ENCODE peak calls at places on chromosomes 16 and 17, in six cellular contexts. One of them, this sample, is unnamed.

GRCh38 chr16:4345439-4346204 is 5.5 kb downstream of the PAM16 start:
- DNase-seq in A549: no peak
- DNase-seq in H1: no peak
- DNase-seq in HepG2: peak
- DNase-seq in GM12878: no peak
- DNase-seq in IMR-90: no peak
- DNase-seq in this sample: no peak

GRCh38 chr17:40878044-40878443 is 7.0 kb downstream of the KRT20 start:
- DNase-seq in GM12878: no peak
- DNase-seq in H1: no peak
- DNase-seq in HepG2: no peak
- DNase-seq in A549: no peak
- DNase-seq in IMR-90: no peak
- DNase-seq in this sample: no peak

GRCh38 chr16:1667916-1668315 is 10.2 kb upstream of the JPT2 start:
- DNase-seq in H1: no peak
- DNase-seq in A549: no peak
- DNase-seq in HepG2: no peak
- DNase-seq in IMR-90: no peak
- DNase-seq in GM12878: no peak
- DNase-seq in this sample: no peak

GRCh38 chr16:49605536-49606241 is 232.1 kb downstream of the C16orf78 start:
- DNase-seq in IMR-90: no peak
- DNase-seq in A549: no peak
- DNase-seq in HepG2: no peak
- DNase-seq in GM12878: no peak
- DNase-seq in H1: peak
- DNase-seq in this sample: no peak

GRCh38 chr16:22374311-22375116 is at the start of gene CDR2:
- DNase-seq in A549: peak
- DNase-seq in HepG2: peak
- DNase-seq in H1: peak
- DNase-seq in GM12878: peak
- DNase-seq in IMR-90: peak
- DNase-seq in this sample: peak

GRCh38 chr17:30318190-30318589 is 15.7 kb downstream of the TMIGD1 start:
- DNase-seq in HepG2: no peak
- DNase-seq in GM12878: no peak
- DNase-seq in IMR-90: no peak
- DNase-seq in A549: no peak
- DNase-seq in H1: no peak
- DNase-seq in this sample: no peak

GRCh38 chr16:22300427-22301071 is 3.3 kb downstream of the POLR3E start:
- DNase-seq in HepG2: peak
- DNase-seq in GM12878: no peak
- DNase-seq in H1: peak
- DNase-seq in A549: peak
- DNase-seq in IMR-90: peak
- DNase-seq in this sample: no peak

GRCh38 chr17:78933025-78933958 is 8.1 kb upstream of the TIMP2 start:
- DNase-seq in GM12878: peak
- DNase-seq in HepG2: peak
- DNase-seq in IMR-90: peak
- DNase-seq in H1: no peak
- DNase-seq in A549: peak
- DNase-seq in this sample: peak

GRCh38 chr17:78137392-78138203 is 7.0 kb downstream of the TMC8 start:
- DNase-seq in IMR-90: no peak
- DNase-seq in A549: peak
- DNase-seq in HepG2: no peak
- DNase-seq in GM12878: no peak
- DNase-seq in H1: peak
- DNase-seq in this sample: no peak

GRCh38 chr16:4767872-4768548 is 1.0 kb upstream of the ZNF500 start:
- DNase-seq in GM12878: peak
- DNase-seq in IMR-90: peak
- DNase-seq in H1: no peak
- DNase-seq in A549: peak
- DNase-seq in HepG2: no peak
- DNase-seq in this sample: peak

GRCh38 chr17:7367083-7367482 is 12.1 kb downstream of the TMEM95 start:
- DNase-seq in H1: no peak
- DNase-seq in HepG2: no peak
- DNase-seq in IMR-90: no peak
- DNase-seq in GM12878: no peak
- DNase-seq in A549: no peak
- DNase-seq in this sample: no peak

GRCh38 chr16:77599793-77600415 is 122.4 kb upstream of the NUDT7 start:
- DNase-seq in GM12878: no peak
- DNase-seq in H1: no peak
- DNase-seq in HepG2: peak
- DNase-seq in IMR-90: peak
- DNase-seq in A549: peak
- DNase-seq in this sample: peak

GRCh38 chr17:50661795-50662391 is 27.2 kb downstream of the ABCC3 start:
- DNase-seq in H1: no peak
- DNase-seq in A549: peak
- DNase-seq in IMR-90: peak
- DNase-seq in HepG2: peak
- DNase-seq in GM12878: no peak
- DNase-seq in this sample: peak

GRCh38 chr17:81040791-81041337 is 5.9 kb downstream of the BAIAP2 start:
- DNase-seq in A549: peak
- DNase-seq in IMR-90: no peak
- DNase-seq in H1: peak
- DNase-seq in HepG2: peak
- DNase-seq in GM12878: no peak
- DNase-seq in this sample: no peak

GRCh38 chr16:10745856-10746255 is 2.2 kb downstream of the NUBP1 start:
- DNase-seq in HepG2: no peak
- DNase-seq in GM12878: no peak
- DNase-seq in H1: no peak
- DNase-seq in A549: no peak
- DNase-seq in IMR-90: no peak
- DNase-seq in this sample: no peak

GRCh38 chr17:7956208-7956965 is 24.4 kb downstream of the CNTROB start:
- DNase-seq in GM12878: no peak
- DNase-seq in A549: no peak
- DNase-seq in HepG2: no peak
- DNase-seq in H1: no peak
- DNase-seq in IMR-90: peak
- DNase-seq in this sample: no peak

GRCh38 chr16:15557258-15557657 is 85.7 kb downstream of the MARF1 start:
- DNase-seq in IMR-90: no peak
- DNase-seq in GM12878: no peak
- DNase-seq in HepG2: no peak
- DNase-seq in H1: no peak
- DNase-seq in A549: no peak
- DNase-seq in this sample: no peak

GRCh38 chr17:278055-279028 is 74.3 kb downstream of the RPH3AL start:
- DNase-seq in HepG2: no peak
- DNase-seq in GM12878: no peak
- DNase-seq in A549: no peak
- DNase-seq in IMR-90: no peak
- DNase-seq in H1: no peak
- DNase-seq in this sample: no peak

GRCh38 chr17:30332057-30332542 is 1.8 kb downstream of the TMIGD1 start:
- DNase-seq in GM12878: peak
- DNase-seq in HepG2: peak
- DNase-seq in H1: no peak
- DNase-seq in IMR-90: peak
- DNase-seq in A549: peak
- DNase-seq in this sample: no peak

GRCh38 chr17:63694229-63694973 is 5.5 kb downstream of the LIMD2 start:
- DNase-seq in GM12878: no peak
- DNase-seq in A549: no peak
- DNase-seq in H1: no peak
- DNase-seq in HepG2: no peak
- DNase-seq in IMR-90: no peak
- DNase-seq in this sample: no peak

GRCh38 chr16:89831810-89832328 is 3.6 kb downstream of the SPIRE2 start:
- DNase-seq in GM12878: no peak
- DNase-seq in A549: no peak
- DNase-seq in IMR-90: no peak
- DNase-seq in HepG2: no peak
- DNase-seq in H1: no peak
- DNase-seq in this sample: no peak

GRCh38 chr16:73329363-73330306 is 281.7 kb upstream of the ZFHX3 start:
- DNase-seq in HepG2: peak
- DNase-seq in H1: no peak
- DNase-seq in IMR-90: no peak
- DNase-seq in GM12878: no peak
- DNase-seq in A549: no peak
- DNase-seq in this sample: no peak

GRCh38 chr17:81902653-81903414 is 796 bp downstream of the NPB start:
- DNase-seq in HepG2: no peak
- DNase-seq in GM12878: no peak
- DNase-seq in H1: no peak
- DNase-seq in IMR-90: no peak
- DNase-seq in A549: no peak
- DNase-seq in this sample: no peak

DNA sequence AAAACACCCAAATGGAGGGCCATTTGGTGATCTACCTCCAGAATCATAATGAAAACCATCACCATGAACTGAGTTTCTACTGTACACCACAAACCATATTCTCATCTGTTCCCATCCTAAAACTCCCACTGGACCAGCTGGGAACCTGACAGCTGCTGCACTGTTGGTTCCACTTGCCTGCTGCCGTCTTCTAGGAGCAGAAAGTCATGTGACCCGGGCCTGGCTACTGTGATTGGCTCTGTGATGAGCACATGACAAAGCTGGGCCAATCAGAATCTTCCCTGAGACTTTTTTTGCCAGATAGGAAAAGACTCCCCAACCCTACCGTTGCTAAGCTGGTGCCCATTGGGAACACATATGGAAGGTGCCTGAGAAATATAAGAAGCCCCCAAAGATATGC is 264.2 kb downstream of the MRTFB start:
- DNase-seq in HepG2: no peak
- DNase-seq in GM12878: no peak
- DNase-seq in A549: peak
- DNase-seq in IMR-90: no peak
- DNase-seq in H1: no peak
- DNase-seq in this sample: no peak
- H3K4me2 ChIP-seq in HepG2: no peak
- H3K4me2 ChIP-seq in GM12878: no peak
- H3K4me2 ChIP-seq in A549: no peak
- H3K4me2 ChIP-seq in IMR-90: no peak
- H3K4me2 ChIP-seq in H1: no peak
- H3K4me2 ChIP-seq in this sample: no peak

GRCh38 chr17:34024303-34025178 is 230.5 kb upstream of the CCL2 start:
- DNase-seq in HepG2: no peak
- DNase-seq in H1: no peak
- DNase-seq in GM12878: no peak
- DNase-seq in IMR-90: no peak
- DNase-seq in A549: no peak
- DNase-seq in this sample: no peak
- H3K27ac ChIP-seq in HepG2: no peak
- H3K27ac ChIP-seq in H1: no peak
- H3K27ac ChIP-seq in GM12878: no peak
- H3K27ac ChIP-seq in IMR-90: no peak
- H3K27ac ChIP-seq in A549: no peak
- H3K27ac ChIP-seq in this sample: no peak

GRCh38 chr16:85799497-85800320 is at the start of the genes COX4I1 and EMC8:
- DNase-seq in IMR-90: peak
- DNase-seq in GM12878: peak
- DNase-seq in H1: peak
- DNase-seq in A549: peak
- DNase-seq in HepG2: peak
- DNase-seq in this sample: peak

GRCh38 chr16:85803570-85803969 is 4.1 kb downstream of the COX4I1 start:
- DNase-seq in HepG2: no peak
- DNase-seq in H1: no peak
- DNase-seq in GM12878: no peak
- DNase-seq in IMR-90: no peak
- DNase-seq in A549: no peak
- DNase-seq in this sample: no peak

GRCh38 chr16:85798283-85798776 is 1.0 kb downstream of the EMC8 start:
- DNase-seq in H1: no peak
- DNase-seq in IMR-90: peak
- DNase-seq in GM12878: no peak
- DNase-seq in HepG2: peak
- DNase-seq in A549: no peak
- DNase-seq in this sample: no peak

GRCh38 chr16:85798901-85799496 is 345 bp downstream of the EMC8 start:
- DNase-seq in HepG2: no peak
- DNase-seq in GM12878: no peak
- DNase-seq in H1: peak
- DNase-seq in IMR-90: peak
- DNase-seq in A549: peak
- DNase-seq in this sample: no peak

DNA sequence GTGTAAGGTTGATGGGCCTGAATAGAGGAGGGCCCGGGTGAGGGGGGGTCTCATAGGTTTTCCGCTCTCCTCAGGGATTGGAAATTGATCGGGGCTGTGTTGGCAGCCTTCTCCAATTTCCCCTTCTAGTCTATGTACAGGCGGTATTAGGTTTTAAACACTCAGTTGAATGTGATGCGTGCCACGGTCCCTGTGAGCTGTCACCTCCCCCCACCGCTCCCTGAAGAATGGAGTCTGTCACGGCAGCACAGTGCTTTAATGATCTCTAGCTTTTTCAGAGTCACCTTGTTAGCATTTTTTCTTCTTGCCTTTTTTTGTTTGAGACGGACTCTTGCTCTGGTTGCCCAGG is 800 bp downstream of the COX4I1 start:
- DNase-seq in HepG2: peak
- DNase-seq in A549: no peak
- DNase-seq in IMR-90: no peak
- DNase-seq in GM12878: no peak
- DNase-seq in H1: no peak
- DNase-seq in this sample: no peak
- TF ChIP-seq POLR2A in HepG2: no peak
- TF ChIP-seq POLR2A in A549: no peak
- TF ChIP-seq POLR2A in IMR-90: no peak
- TF ChIP-seq POLR2A in GM12878: no peak
- TF ChIP-seq POLR2A in H1: no peak
- TF ChIP-seq POLR2A in this sample: no peak

DNA sequence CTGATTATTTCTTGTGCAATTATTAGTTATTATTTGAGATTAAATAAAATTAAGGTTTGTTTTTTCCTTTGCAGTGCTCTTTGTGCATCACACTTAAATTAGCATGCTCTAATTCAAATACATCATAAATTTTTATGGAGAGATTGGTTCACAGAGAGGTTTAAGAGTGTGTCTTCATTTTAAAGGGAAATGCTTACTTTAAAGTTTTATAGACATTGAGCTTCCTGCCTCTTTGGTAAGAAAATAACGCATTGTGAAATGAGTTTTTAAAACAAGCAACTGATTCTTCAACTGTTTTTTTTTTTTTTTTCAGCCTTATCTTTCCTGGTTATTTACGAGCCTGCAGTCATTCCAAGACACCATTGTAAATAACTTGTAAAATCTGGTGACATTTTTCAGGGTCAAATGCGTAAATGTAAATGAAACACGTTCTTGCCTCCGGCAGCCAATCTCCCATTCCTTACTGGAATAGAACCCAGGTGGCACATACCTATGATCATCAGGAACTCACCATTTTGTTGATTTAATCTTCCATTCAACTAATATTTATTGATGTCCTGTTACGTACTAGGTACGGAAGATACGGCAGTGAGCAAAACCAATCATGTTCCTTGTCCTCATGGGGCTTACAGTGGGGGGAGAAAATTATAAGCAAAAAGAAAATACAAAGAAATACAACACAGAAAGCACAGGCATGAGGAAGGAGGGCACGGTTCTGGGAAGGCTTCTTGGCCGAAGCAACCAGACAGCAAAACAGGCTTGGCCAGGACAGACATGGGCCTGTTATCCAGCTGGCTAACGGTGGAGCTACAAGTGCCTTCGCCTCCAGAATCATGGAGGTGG is 33.2 kb upstream of the CDYL2 start:
- DNase-seq in IMR-90: no peak
- DNase-seq in HepG2: no peak
- DNase-seq in H1: no peak
- DNase-seq in GM12878: no peak
- DNase-seq in A549: no peak
- DNase-seq in this sample: no peak
- H3K4me2 ChIP-seq in IMR-90: no peak
- H3K4me2 ChIP-seq in HepG2: no peak
- H3K4me2 ChIP-seq in H1: no peak
- H3K4me2 ChIP-seq in GM12878: no peak
- H3K4me2 ChIP-seq in A549: no peak
- H3K4me2 ChIP-seq in this sample: no peak

This sample was measured in HCT116.